ENCODE peak calls at places on chromosomes 2 and 18, in five cellular contexts. One of them, this sample, is unnamed.

GRCh38 chr2:152453129-152453642 is 118.2 kb downstream of the FMNL2 start:
- DNase-seq in mucosa of descending colon: no peak
- DNase-seq in T-helper 9 cell: no peak
- DNase-seq in NCI-H1436: no peak
- DNase-seq in T-helper 1 cell: no peak
- DNase-seq in this sample: no peak

GRCh38 chr2:102100371-102101096 is 42.0 kb upstream of the IL1R1 start:
- DNase-seq in mucosa of descending colon: no peak
- DNase-seq in T-helper 9 cell: no peak
- DNase-seq in NCI-H1436: no peak
- DNase-seq in T-helper 1 cell: no peak
- DNase-seq in this sample: no peak

GRCh38 chr2:73218298-73218697 is 4.3 kb downstream of the SMYD5 start:
- DNase-seq in mucosa of descending colon: no peak
- DNase-seq in T-helper 9 cell: no peak
- DNase-seq in NCI-H1436: no peak
- DNase-seq in T-helper 1 cell: no peak
- DNase-seq in this sample: no peak

GRCh38 chr2:64915510-64915900 is 73.7 kb upstream of the SLC1A4 start:
- DNase-seq in mucosa of descending colon: no peak
- DNase-seq in T-helper 9 cell: no peak
- DNase-seq in NCI-H1436: no peak
- DNase-seq in T-helper 1 cell: no peak
- DNase-seq in this sample: no peak

GRCh38 chr18:25832008-25832604 is 258.3 kb downstream of the SS18 start:
- DNase-seq in mucosa of descending colon: no peak
- DNase-seq in T-helper 9 cell: no peak
- DNase-seq in NCI-H1436: no peak
- DNase-seq in T-helper 1 cell: no peak
- DNase-seq in this sample: no peak

GRCh38 chr18:42287047-42287446 is 332.0 kb downstream of the PIK3C3 start:
- DNase-seq in mucosa of descending colon: no peak
- DNase-seq in T-helper 9 cell: no peak
- DNase-seq in NCI-H1436: no peak
- DNase-seq in T-helper 1 cell: no peak
- DNase-seq in this sample: no peak

GRCh38 chr2:32182667-32183066 is 17.0 kb downstream of the SLC30A6 start:
- DNase-seq in mucosa of descending colon: no peak
- DNase-seq in T-helper 9 cell: no peak
- DNase-seq in NCI-H1436: no peak
- DNase-seq in T-helper 1 cell: no peak
- DNase-seq in this sample: no peak

GRCh38 chr2:186349508-186349907 is 136.6 kb upstream of the ZC3H15 start:
- DNase-seq in mucosa of descending colon: no peak
- DNase-seq in T-helper 9 cell: no peak
- DNase-seq in NCI-H1436: no peak
- DNase-seq in T-helper 1 cell: no peak
- DNase-seq in this sample: no peak

GRCh38 chr2:231716641-231717280 is 8.4 kb downstream of the PTMA start:
- DNase-seq in mucosa of descending colon: no peak
- DNase-seq in T-helper 9 cell: no peak
- DNase-seq in NCI-H1436: no peak
- DNase-seq in T-helper 1 cell: no peak
- DNase-seq in this sample: no peak

GRCh38 chr2:184215745-184216144 is 382.6 kb upstream of the ZNF804A start:
- DNase-seq in mucosa of descending colon: no peak
- DNase-seq in T-helper 9 cell: no peak
- DNase-seq in NCI-H1436: no peak
- DNase-seq in T-helper 1 cell: no peak
- DNase-seq in this sample: no peak

GRCh38 chr18:79615586-79615985 is 64.0 kb upstream of the CTDP1 start:
- DNase-seq in mucosa of descending colon: no peak
- DNase-seq in T-helper 9 cell: no peak
- DNase-seq in NCI-H1436: no peak
- DNase-seq in T-helper 1 cell: no peak
- DNase-seq in this sample: no peak

GRCh38 chr2:98912221-98912851 is 23.7 kb downstream of the CRACDL start:
- DNase-seq in mucosa of descending colon: no peak
- DNase-seq in T-helper 9 cell: no peak
- DNase-seq in NCI-H1436: peak
- DNase-seq in T-helper 1 cell: no peak
- DNase-seq in this sample: no peak

GRCh38 chr2:73728711-73729110 is 8.4 kb downstream of the TPRKB start:
- DNase-seq in mucosa of descending colon: no peak
- DNase-seq in T-helper 9 cell: no peak
- DNase-seq in NCI-H1436: no peak
- DNase-seq in T-helper 1 cell: no peak
- DNase-seq in this sample: no peak

GRCh38 chr2:241795021-241795999 is 13.7 kb upstream of the NEU4 start:
- DNase-seq in mucosa of descending colon: peak
- DNase-seq in T-helper 9 cell: no peak
- DNase-seq in NCI-H1436: no peak
- DNase-seq in T-helper 1 cell: no peak
- DNase-seq in this sample: no peak

GRCh38 chr2:163731735-163732134 is 4.1 kb downstream of the FIGN start:
- DNase-seq in mucosa of descending colon: no peak
- DNase-seq in T-helper 9 cell: no peak
- DNase-seq in NCI-H1436: no peak
- DNase-seq in T-helper 1 cell: no peak
- DNase-seq in this sample: no peak

GRCh38 chr2:62099523-62100175 is 96.3 kb upstream of the B3GNT2 start:
- DNase-seq in mucosa of descending colon: no peak
- DNase-seq in T-helper 9 cell: no peak
- DNase-seq in NCI-H1436: no peak
- DNase-seq in T-helper 1 cell: no peak
- DNase-seq in this sample: no peak

This sample was measured in effector memory CD4-positive, alpha-beta T cell.